ENCODE peak calls at places on chromosome 3, in five cellular contexts. S is H1, J is HCT116, U is endothelial cell of umbilical vein, H is K562. E is an unnamed sample.

GRCh38 chr3:18841422-18842343 is 306.6 kb upstream of the KCNH8 start:
- DNase-seq in S (no peak), J (no peak), U (no peak), H (no peak), E (no peak)

GRCh38 chr3:46482632-46483311 is 15.0 kb upstream of the RTP3 start:
- DNase-seq in S (no peak), J (no peak), U (no peak), H (no peak), E (no peak)

GRCh38 chr3:14810795-14811661 is 7.7 kb upstream of the FGD5 start:
- DNase-seq in S (peak), J (no peak), U (peak), H (no peak), E (no peak)

GRCh38 chr3:132596816-132597433 is at the start of gene ACKR4:
- DNase-seq in S (no peak), J (no peak), U (peak), H (no peak), E (no peak)

GRCh38 chr3:133301731-133302130 is 98.1 kb upstream of the BFSP2 start:
- DNase-seq in S (no peak), J (no peak), U (peak), H (no peak), E (no peak)

GRCh38 chr3:196684548-196685407 is 27.3 kb downstream of the CEP19 start:
- DNase-seq in S (peak), J (peak), U (peak), H (peak), E (peak)

GRCh38 chr3:20539666-20540460 is 353.9 kb upstream of the SGO1 start:
- DNase-seq in S (no peak), J (no peak), U (no peak), H (no peak), E (no peak)

GRCh38 chr3:74057169-74057568 is 432.4 kb upstream of the PDZRN3 start:
- DNase-seq in S (no peak), J (no peak), U (no peak), H (no peak), E (no peak)

GRCh38 chr3:176959867-176960266 is 237.4 kb downstream of the TBL1XR1 start:
- DNase-seq in S (no peak), J (no peak), U (no peak), H (peak), E (no peak)

GRCh38 chr3:156781310-156782230 is 44.6 kb upstream of the LEKR1 start:
- DNase-seq in S (no peak), J (no peak), U (peak), H (peak), E (no peak)

GRCh38 chr3:37387462-37387861 is 213.1 kb upstream of the LRRFIP2 start:
- DNase-seq in S (no peak), J (no peak), U (no peak), H (no peak), E (no peak)

GRCh38 chr3:193554790-193555189 is at the start of gene ATP13A4:
- DNase-seq in S (peak), J (no peak), U (no peak), H (no peak), E (no peak)

GRCh38 chr3:146747928-146748327 is 142.8 kb upstream of the PLSCR5 start:
- DNase-seq in S (no peak), J (peak), U (peak), H (no peak), E (no peak)

GRCh38 chr3:12405432-12406272 is 78.6 kb upstream of the TSEN2 start:
- DNase-seq in S (no peak), J (peak), U (peak), H (peak), E (peak)

GRCh38 chr3:104947946-104948345 is 418.8 kb upstream of the ALCAM start:
- DNase-seq in S (no peak), J (no peak), U (no peak), H (no peak), E (no peak)

GRCh38 chr3:60948488-60948887 is 302.8 kb downstream of the FHIT start:
- DNase-seq in S (no peak), J (no peak), U (no peak), H (no peak), E (peak)

GRCh38 chr3:31092748-31093607 is 198.5 kb upstream of the GADL1 start:
- DNase-seq in S (no peak), J (no peak), U (peak), H (no peak), E (no peak)

GRCh38 chr3:13346481-13347389 is 73.4 kb downstream of the NUP210 start:
- DNase-seq in S (peak), J (no peak), U (no peak), H (no peak), E (no peak)

GRCh38 chr3:46656778-46657556 is 36.5 kb downstream of the ALS2CL start:
- DNase-seq in S (peak), J (no peak), U (no peak), H (no peak), E (no peak)

DNA sequence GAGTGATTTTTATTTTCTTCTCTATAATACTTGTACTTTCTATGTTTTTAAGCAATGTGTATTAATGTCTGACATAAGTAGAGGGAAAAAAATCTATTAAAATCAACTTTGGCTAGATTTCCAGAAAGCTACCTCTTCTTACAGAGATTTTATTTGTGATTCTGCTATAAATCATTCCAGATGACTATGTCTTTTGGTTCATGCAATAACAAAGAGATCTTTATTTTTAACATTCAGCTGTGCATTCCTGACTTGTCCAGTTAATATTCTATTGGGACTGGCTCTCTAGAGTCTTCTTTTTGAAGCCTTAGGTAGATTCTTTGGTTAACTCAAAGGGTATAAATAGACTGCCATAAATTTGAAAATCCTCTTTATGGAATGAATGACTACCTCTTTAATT is 74.3 kb upstream of the ARPP21 start:
- DNase-seq in S (no peak), J (no peak), U (no peak), H (no peak), E (no peak)
- TF ChIP-seq MAX in S (no peak), J (no peak), U (no peak), H (no peak), E (no peak)

GRCh38 chr3:100913870-100914654 is 79.2 kb downstream of the ABI3BP start:
- DNase-seq in S (no peak), J (no peak), U (peak), H (no peak), E (no peak)

GRCh38 chr3:100912571-100912970 is 80.7 kb downstream of the ABI3BP start:
- DNase-seq in S (no peak), J (no peak), U (no peak), H (no peak), E (no peak)

GRCh38 chr3:100912976-100913375 is 80.2 kb downstream of the ABI3BP start:
- DNase-seq in S (no peak), J (no peak), U (peak), H (no peak), E (no peak)

GRCh38 chr3:100910986-100911385 is 82.2 kb downstream of the ABI3BP start:
- DNase-seq in S (no peak), J (no peak), U (no peak), H (no peak), E (no peak)

DNA sequence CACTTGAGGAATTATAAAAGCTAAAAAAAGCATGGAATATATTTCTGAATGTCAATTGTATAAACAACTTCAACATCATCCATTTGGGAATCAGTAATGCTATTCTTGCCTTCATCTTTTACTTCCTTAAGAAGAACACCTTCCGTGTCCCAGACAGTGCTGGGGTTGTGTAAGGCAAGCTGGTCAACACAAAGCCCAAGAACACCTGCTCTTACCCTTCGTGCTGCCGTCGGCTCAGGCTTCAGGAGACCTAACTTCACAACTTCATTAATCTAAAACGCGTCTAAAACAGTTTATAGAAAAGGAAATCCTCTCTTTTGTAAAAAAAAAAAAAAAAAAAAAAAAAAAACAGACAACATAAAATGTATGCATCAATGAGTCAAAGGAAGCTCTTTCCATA is 81.3 kb downstream of the ABI3BP start:
- DNase-seq in S (no peak), J (no peak), U (no peak), H (no peak), E (no peak)
- TF ChIP-seq POLR2A in S (no peak), J (no peak), U (no peak), H (no peak), E (no peak)

GRCh38 chr3:97827741-97828471 is 6.1 kb downstream of the CRYBG3 start:
- DNase-seq in S (no peak), J (no peak), U (peak), H (no peak), E (no peak)
- H3K4me3 ChIP-seq in S (no peak), J (no peak), U (no peak), H (no peak), E (no peak)

DNA sequence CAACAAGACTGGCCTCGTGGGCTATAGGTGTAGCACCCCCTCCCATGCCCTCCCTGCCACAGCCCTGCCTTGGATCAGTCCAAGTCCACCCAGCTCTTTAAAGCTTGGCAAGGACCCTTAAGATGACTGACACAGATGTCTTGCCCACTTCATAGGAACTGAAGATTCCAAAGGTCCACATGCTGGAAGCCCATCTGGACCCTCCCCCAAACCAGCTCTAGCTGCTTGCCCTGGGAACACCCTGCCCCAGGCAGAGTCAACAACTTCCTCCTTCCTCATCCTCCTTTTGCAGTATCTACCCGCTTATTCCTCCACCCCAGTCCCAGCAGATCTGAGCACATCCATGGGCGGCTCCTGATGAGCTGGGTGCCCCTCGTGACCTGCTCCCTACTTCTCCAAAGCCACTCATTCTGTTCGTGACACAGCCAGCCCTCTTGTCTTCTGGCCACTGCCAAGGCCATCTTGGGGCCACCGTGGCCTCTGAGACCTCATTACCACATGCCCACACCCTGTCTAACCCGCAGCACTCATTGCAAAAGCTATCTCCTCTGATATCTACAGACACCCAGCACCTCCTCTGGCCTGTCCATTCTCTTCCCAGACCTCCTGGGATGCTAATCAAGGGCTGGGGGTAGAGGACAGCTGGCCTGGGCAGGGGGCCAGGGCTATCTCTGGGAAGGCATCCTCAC is 2.0 kb upstream of the PFKFB4 start:
- DNase-seq in S (no peak), J (no peak), U (no peak), H (no peak), E (peak)
- TF ChIP-seq MAX in S (no peak), J (no peak), U (no peak), H (no peak), E (no peak)

DNA sequence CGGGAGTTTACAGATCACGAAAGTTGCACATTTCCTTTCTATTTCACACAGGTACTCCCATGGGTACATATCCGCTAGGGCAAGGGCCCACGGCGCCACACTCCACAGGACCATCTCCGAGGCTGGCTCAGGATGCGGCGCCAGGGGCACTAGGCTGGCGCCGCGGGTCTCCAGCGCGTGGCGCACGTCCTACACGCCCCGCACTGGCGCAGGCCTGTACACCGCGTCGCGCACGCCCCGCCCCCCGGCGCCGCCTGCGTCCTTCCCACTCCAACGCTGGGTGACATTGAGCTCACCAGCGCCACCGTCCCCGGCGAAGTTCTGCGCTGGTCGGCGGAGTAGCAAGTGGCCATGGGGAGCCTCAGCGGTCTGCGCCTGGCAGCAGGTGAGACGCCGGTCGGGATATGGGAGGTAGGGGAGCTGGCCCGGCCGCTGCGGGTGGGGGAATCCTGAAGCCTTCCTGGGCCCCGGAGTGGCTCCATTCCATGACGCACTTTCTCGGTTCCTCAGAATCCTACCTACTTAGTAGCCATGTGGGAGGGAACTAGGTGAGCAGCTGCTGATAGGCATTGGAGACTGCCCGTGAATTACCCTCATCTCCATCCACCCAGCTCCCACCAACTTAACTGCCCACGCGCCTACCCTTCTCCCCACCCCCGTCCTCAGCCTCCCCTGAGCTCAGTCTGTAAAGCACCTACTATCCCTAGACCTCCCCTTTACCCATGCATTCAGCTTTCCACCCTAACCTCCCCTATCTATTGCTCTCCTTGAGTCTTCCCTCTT is at the start of gene FAM162A:
- DNase-seq in S (peak), J (peak), U (peak), H (peak), E (peak)
- TF ChIP-seq POLR2A in S (peak), J (peak), U (peak), H (peak), E (peak)

GRCh38 chr3:116757310-116757709 is 47.7 kb downstream of the TUSC7 start:
- DNase-seq in S (no peak), J (no peak), U (no peak), H (no peak), E (no peak)

GRCh38 chr3:116759316-116759715 is 49.7 kb downstream of the TUSC7 start:
- DNase-seq in S (no peak), J (no peak), U (no peak), H (no peak), E (no peak)
- H3K4me3 ChIP-seq in S (no peak), J (no peak), U (no peak), H (no peak), E (no peak)

DNA sequence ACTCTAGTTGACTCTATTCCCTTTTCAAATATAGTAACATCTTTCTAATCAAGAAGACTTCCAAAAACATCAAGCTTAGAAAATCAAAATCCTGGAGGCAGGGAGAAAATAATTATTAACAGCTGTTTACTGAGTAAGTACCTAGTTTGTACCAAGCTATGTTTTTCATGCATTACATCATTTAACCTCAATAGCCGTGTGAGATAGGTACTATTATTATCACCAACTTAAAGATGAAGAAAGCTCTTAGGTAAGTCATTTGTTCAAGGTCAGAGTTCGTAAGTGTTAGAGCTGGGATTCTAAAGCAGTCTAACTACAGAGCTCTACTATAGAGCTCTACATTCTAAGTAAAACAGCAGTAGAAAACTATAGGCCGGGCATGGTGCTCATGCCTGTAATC is 41.6 kb downstream of the GSK3B start:
- DNase-seq in S (no peak), J (no peak), U (no peak), H (no peak), E (no peak)
- TF ChIP-seq MAX in S (no peak), J (no peak), U (no peak), H (no peak), E (no peak)

GRCh38 chr3:58355174-58355573 is 22.5 kb downstream of the PXK start:
- DNase-seq in S (no peak), J (no peak), U (no peak), H (no peak), E (peak)

GRCh38 chr3:58356054-58356453 is 23.4 kb downstream of the PXK start:
- DNase-seq in S (no peak), J (no peak), U (no peak), H (no peak), E (peak)

GRCh38 chr3:58358808-58359207 is 26.1 kb downstream of the PXK start:
- DNase-seq in S (no peak), J (no peak), U (no peak), H (no peak), E (no peak)

GRCh38 chr3:58357402-58357801 is 24.7 kb downstream of the PXK start:
- DNase-seq in S (no peak), J (no peak), U (no peak), H (no peak), E (no peak)

DNA sequence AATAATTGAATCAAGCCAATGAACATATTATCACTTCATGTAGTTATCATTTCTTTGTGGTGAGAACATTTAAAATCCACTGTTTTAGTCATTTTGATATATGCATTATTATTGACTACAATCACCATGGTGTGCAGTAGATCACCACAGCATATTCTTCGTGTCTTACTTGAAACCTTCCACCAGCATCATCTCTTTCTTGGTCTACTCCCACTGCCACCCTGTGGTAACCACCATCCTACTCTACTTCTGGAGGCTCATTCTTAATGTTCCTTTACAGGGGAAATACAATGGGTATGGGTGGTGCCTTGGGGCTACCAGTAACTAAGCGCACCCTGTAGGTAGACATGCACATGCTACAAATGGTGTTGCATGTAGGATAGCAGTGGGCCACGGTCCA is 25.4 kb downstream of the PXK start:
- DNase-seq in S (no peak), J (no peak), U (no peak), H (no peak), E (no peak)
- TF ChIP-seq POLR2A in S (no peak), J (no peak), U (no peak), H (no peak), E (no peak)

E was measured in NB4.